ENCODE peak calls at places on chromosome 13, in six cellular contexts. One of them, this sample, is unnamed.

GRCh38 chr13:23570931-23571330 is 719 bp downstream of the TNFRSF19 start:
- DNase-seq in GM23338: no peak
- DNase-seq in PC-3: peak; percentile 9
- DNase-seq in HCT116: no peak
- DNase-seq in MM.1S: no peak
- DNase-seq in hepatocyte: peak; percentile 35
- DNase-seq in this sample: no peak

GRCh38 chr13:100506154-100506553 is 82.4 kb downstream of the GGACT start:
- DNase-seq in GM23338: no peak
- DNase-seq in PC-3: no peak
- DNase-seq in HCT116: no peak
- DNase-seq in MM.1S: peak; percentile 48
- DNase-seq in hepatocyte: no peak
- DNase-seq in this sample: no peak

GRCh38 chr13:67224148-67224846 is 5.8 kb downstream of the PCDH9 start:
- DNase-seq in GM23338: peak; percentile 83
- DNase-seq in PC-3: peak; percentile 69
- DNase-seq in HCT116: peak; percentile 59
- DNase-seq in MM.1S: peak; percentile 63
- DNase-seq in hepatocyte: peak; percentile 91
- DNase-seq in this sample: peak; percentile 78

GRCh38 chr13:114064516-114065140 is 67.8 kb downstream of the RASA3 start:
- DNase-seq in GM23338: no peak
- DNase-seq in PC-3: peak; percentile 20
- DNase-seq in HCT116: no peak
- DNase-seq in MM.1S: peak; percentile 60
- DNase-seq in hepatocyte: no peak
- DNase-seq in this sample: peak; percentile 90

GRCh38 chr13:96229356-96229755 is 139.4 kb downstream of the HS6ST3 start:
- DNase-seq in GM23338: peak; percentile 72
- DNase-seq in PC-3: peak; percentile 48
- DNase-seq in HCT116: peak; percentile 48
- DNase-seq in MM.1S: peak; percentile 32
- DNase-seq in hepatocyte: peak; percentile 35
- DNase-seq in this sample: peak; percentile 29

GRCh38 chr13:39892731-39893293 is 237.3 kb downstream of the COG6 start:
- DNase-seq in GM23338: no peak
- DNase-seq in PC-3: no peak
- DNase-seq in HCT116: no peak
- DNase-seq in MM.1S: no peak
- DNase-seq in hepatocyte: no peak
- DNase-seq in this sample: no peak

GRCh38 chr13:100546713-100547405 is 41.7 kb downstream of the GGACT start:
- DNase-seq in GM23338: no peak
- DNase-seq in PC-3: no peak
- DNase-seq in HCT116: no peak
- DNase-seq in MM.1S: no peak
- DNase-seq in hepatocyte: no peak
- DNase-seq in this sample: no peak

GRCh38 chr13:40585911-40586471 is 80.5 kb downstream of the FOXO1 start:
- DNase-seq in GM23338: peak; percentile 61
- DNase-seq in PC-3: peak; percentile 81
- DNase-seq in HCT116: no peak
- DNase-seq in MM.1S: no peak
- DNase-seq in hepatocyte: no peak
- DNase-seq in this sample: no peak

GRCh38 chr13:35979378-35979911 is 151.7 kb downstream of the DCLK1 start:
- DNase-seq in GM23338: no peak
- DNase-seq in PC-3: peak; percentile 78
- DNase-seq in HCT116: no peak
- DNase-seq in MM.1S: no peak
- DNase-seq in hepatocyte: peak; percentile 25
- DNase-seq in this sample: no peak

GRCh38 chr13:84648069-84648640 is 765.9 kb upstream of the SLITRK1 start:
- DNase-seq in GM23338: no peak
- DNase-seq in PC-3: peak; percentile 14
- DNase-seq in HCT116: no peak
- DNase-seq in MM.1S: no peak
- DNase-seq in hepatocyte: no peak
- DNase-seq in this sample: no peak

DNA sequence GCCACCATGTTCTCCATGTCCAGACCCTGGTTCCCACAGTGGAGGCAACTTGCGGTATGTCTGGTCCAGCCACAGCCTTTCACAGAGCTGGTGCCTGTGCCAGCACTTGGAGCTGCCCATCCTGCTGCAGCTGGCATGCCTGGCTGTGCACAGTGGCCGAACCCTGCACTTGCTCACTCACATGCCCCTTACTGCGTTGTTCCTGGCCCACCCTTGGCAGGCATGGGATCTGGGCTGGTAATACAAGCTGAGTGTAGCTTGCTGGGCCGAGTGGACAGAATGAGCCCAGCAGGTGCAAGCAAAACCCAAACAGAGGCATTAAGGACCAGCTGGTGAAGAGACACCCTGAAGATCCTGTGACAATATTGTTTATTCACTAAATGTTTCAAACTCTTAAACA is 583.9 kb upstream of the SLITRK6 start:
- DNase-seq in GM23338: no peak
- DNase-seq in PC-3: no peak
- DNase-seq in HCT116: no peak
- DNase-seq in MM.1S: no peak
- DNase-seq in hepatocyte: no peak
- DNase-seq in this sample: no peak
- TF ChIP-seq EZH2phosphoT487 in GM23338: no peak
- TF ChIP-seq EZH2phosphoT487 in PC-3: no peak
- TF ChIP-seq EZH2phosphoT487 in HCT116: no peak
- TF ChIP-seq EZH2phosphoT487 in MM.1S: no peak
- TF ChIP-seq EZH2phosphoT487 in hepatocyte: no peak
- TF ChIP-seq EZH2phosphoT487 in this sample: no peak

DNA sequence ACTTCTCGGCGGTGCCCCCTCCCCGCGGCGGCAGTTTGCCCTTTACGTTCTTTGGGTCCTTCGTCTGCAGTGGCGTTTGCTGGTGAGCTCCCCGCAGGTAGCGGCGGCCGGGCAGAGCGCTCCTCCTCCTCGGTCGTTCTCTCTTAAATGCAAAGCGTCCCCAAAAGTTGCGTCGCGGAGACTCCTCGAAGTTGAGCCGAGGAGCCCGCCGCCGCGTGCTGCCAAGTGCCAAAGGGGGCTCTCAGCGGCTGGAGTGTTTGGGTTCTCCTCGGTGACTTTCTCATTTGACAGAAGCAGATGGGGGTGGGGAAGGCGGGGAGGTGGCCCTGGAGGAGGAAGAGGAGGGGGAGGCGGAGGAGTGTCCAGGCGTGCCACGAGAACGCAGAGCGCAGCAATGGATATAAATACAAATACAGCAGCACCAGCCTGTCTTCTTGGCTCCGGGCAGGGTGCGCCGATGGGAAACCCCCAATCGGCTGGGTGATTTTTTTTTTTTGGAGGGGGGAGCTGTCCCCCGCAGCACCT is at the start of gene SOX21:
- DNase-seq in GM23338: peak; percentile 68
- DNase-seq in PC-3: peak; percentile 71
- DNase-seq in HCT116: no peak
- DNase-seq in MM.1S: no peak
- DNase-seq in hepatocyte: no peak
- DNase-seq in this sample: peak; percentile 87
- TF ChIP-seq EZH2 in GM23338: peak; percentile 37
- TF ChIP-seq EZH2 in PC-3: no peak
- TF ChIP-seq EZH2 in HCT116: no peak
- TF ChIP-seq EZH2 in MM.1S: no peak
- TF ChIP-seq EZH2 in hepatocyte: peak; percentile 81
- TF ChIP-seq EZH2 in this sample: no peak

GRCh38 chr13:22454586-22454985 is 726.2 kb upstream of the SGCG start:
- DNase-seq in GM23338: peak; percentile 63
- DNase-seq in PC-3: no peak
- DNase-seq in HCT116: no peak
- DNase-seq in MM.1S: no peak
- DNase-seq in hepatocyte: no peak
- DNase-seq in this sample: no peak
- TF ChIP-seq CTCF in GM23338: peak; percentile 15
- TF ChIP-seq CTCF in PC-3: no peak
- TF ChIP-seq CTCF in HCT116: no peak
- TF ChIP-seq CTCF in MM.1S: no peak
- TF ChIP-seq CTCF in hepatocyte: no peak
- TF ChIP-seq CTCF in this sample: no peak

GRCh38 chr13:48144413-48145035 is 49.6 kb upstream of the MED4 start:
- DNase-seq in GM23338: no peak
- DNase-seq in PC-3: no peak
- DNase-seq in HCT116: no peak
- DNase-seq in MM.1S: no peak
- DNase-seq in hepatocyte: no peak
- DNase-seq in this sample: no peak
- TF ChIP-seq EZH2phosphoT487 in GM23338: no peak
- TF ChIP-seq EZH2phosphoT487 in PC-3: no peak
- TF ChIP-seq EZH2phosphoT487 in HCT116: no peak
- TF ChIP-seq EZH2phosphoT487 in MM.1S: no peak
- TF ChIP-seq EZH2phosphoT487 in hepatocyte: no peak
- TF ChIP-seq EZH2phosphoT487 in this sample: no peak

This sample was measured in neural progenitor cell.